ENCODE peak calls at places on chromosome 13, in five cellular contexts. M, T, A, Q and E are unnamed samples.
A peak's percentile ranks its signal among the peaks of the same experiment; 100 is the strongest.

GRCh38 chr13:97695684-97696083 is 257.8 kb upstream of the IPO5 start:
- DNase-seq in M (no peak), T (no peak), A (no peak), Q (no peak), E (no peak)

GRCh38 chr13:77966671-77967070 is 48.0 kb upstream of the EDNRB start:
- DNase-seq in M (no peak), T (no peak), A (no peak), Q (no peak), E (no peak)

GRCh38 chr13:113548778-113549621 is 35.6 kb upstream of the TFDP1 start:
- DNase-seq in M (no peak), T (no peak), A (no peak), Q (no peak), E (no peak)

GRCh38 chr13:26952551-26953138 is 192.1 kb upstream of the GPR12 start:
- DNase-seq in M (no peak), T (no peak), A (no peak), Q (no peak), E (no peak)

GRCh38 chr13:92719868-92720267 is 506.7 kb upstream of the GPC6 start:
- DNase-seq in M (no peak), T (no peak), A (no peak), Q (no peak), E (no peak)

GRCh38 chr13:54627973-54628372 is 1599.4 kb downstream of the OLFM4 start:
- DNase-seq in M (no peak), T (no peak), A (no peak), Q (no peak), E (no peak)

GRCh38 chr13:108188260-108188659 is 27.1 kb downstream of the LIG4 start:
- DNase-seq in M (no peak), T (no peak), A (no peak), Q (no peak), E (no peak)

GRCh38 chr13:114151565-114152284 is 19.3 kb upstream of the RASA3 start:
- DNase-seq in M (no peak), T (no peak), A (peak; percentile 27), Q (peak; percentile 36), E (peak; percentile 46)

GRCh38 chr13:45092668-45093067 is 27.6 kb upstream of the GTF2F2 start:
- DNase-seq in M (no peak), T (no peak), A (no peak), Q (peak; percentile 54), E (no peak)

GRCh38 chr13:45527699-45528462 is 63.1 kb downstream of the COG3 start:
- DNase-seq in M (no peak), T (no peak), A (no peak), Q (no peak), E (no peak)

GRCh38 chr13:73833331-73834070 is 300.7 kb downstream of the KLF12 start:
- DNase-seq in M (no peak), T (no peak), A (no peak), Q (peak; percentile 15), E (no peak)

GRCh38 chr13:109330941-109331340 is 455.4 kb downstream of the IRS2 start:
- DNase-seq in M (no peak), T (no peak), A (no peak), Q (peak; percentile 53), E (no peak)

GRCh38 chr13:80462567-80462966 is 121.6 kb upstream of the SPRY2 start:
- DNase-seq in M (no peak), T (no peak), A (no peak), Q (no peak), E (no peak)

GRCh38 chr13:71218960-71219359 is 648.0 kb downstream of the DACH1 start:
- DNase-seq in M (no peak), T (no peak), A (no peak), Q (no peak), E (no peak)

GRCh38 chr13:113981201-113981605 is 7.3 kb upstream of the C13orf46 start:
- DNase-seq in M (no peak), T (no peak), A (no peak), Q (peak; percentile 21), E (peak; percentile 78)

GRCh38 chr13:28489536-28489935 is 5.4 kb downstream of the FLT1 start:
- DNase-seq in M (peak; percentile 41), T (peak; percentile 57), A (no peak), Q (no peak), E (no peak)

GRCh38 chr13:89541091-89542030 is 1806.1 kb upstream of the MIR17HG start:
- DNase-seq in M (no peak), T (no peak), A (no peak), Q (no peak), E (no peak)

GRCh38 chr13:48579167-48579918 is 46.5 kb upstream of the RCBTB2 start:
- DNase-seq in M (no peak), T (no peak), A (no peak), Q (no peak), E (no peak)